ENCODE peak calls at places on chromosomes 16 and 17, in eight cellular contexts. One of them, this sample, is unnamed.
A peak's percentile ranks its signal among the peaks of the same experiment; 100 is the strongest.

GRCh38 chr17:65535777-65536572 is 25.5 kb downstream of the AXIN2 start:
- DNase-seq in AG09309: no peak
- DNase-seq in endothelial cell: no peak
- DNase-seq in IMR-90: peak; percentile 45
- DNase-seq in psoas muscle: no peak
- DNase-seq in PC-9: no peak
- DNase-seq in tibial artery: no peak
- DNase-seq in BE2C: no peak
- DNase-seq in this sample: no peak

GRCh38 chr16:11784048-11784780 is 12.8 kb downstream of the ZC3H7A start:
- DNase-seq in AG09309: no peak
- DNase-seq in endothelial cell: no peak
- DNase-seq in IMR-90: no peak
- DNase-seq in psoas muscle: no peak
- DNase-seq in PC-9: no peak
- DNase-seq in tibial artery: no peak
- DNase-seq in BE2C: no peak
- DNase-seq in this sample: no peak

GRCh38 chr16:66427871-66428681 is 981 bp downstream of the BEAN1 start:
- DNase-seq in AG09309: no peak
- DNase-seq in endothelial cell: peak; percentile 28
- DNase-seq in IMR-90: no peak
- DNase-seq in psoas muscle: no peak
- DNase-seq in PC-9: no peak
- DNase-seq in tibial artery: no peak
- DNase-seq in BE2C: no peak
- DNase-seq in this sample: no peak

GRCh38 chr16:67461600-67462278 is 19.2 kb downstream of the ATP6V0D1 start:
- DNase-seq in AG09309: no peak
- DNase-seq in endothelial cell: no peak
- DNase-seq in IMR-90: no peak
- DNase-seq in psoas muscle: peak; percentile 80
- DNase-seq in PC-9: no peak
- DNase-seq in tibial artery: no peak
- DNase-seq in BE2C: no peak
- DNase-seq in this sample: no peak

GRCh38 chr17:50841949-50842354 is 6.6 kb downstream of the WFIKKN2 start:
- DNase-seq in AG09309: no peak
- DNase-seq in endothelial cell: peak; percentile 79
- DNase-seq in IMR-90: peak; percentile 58
- DNase-seq in psoas muscle: peak; percentile 80
- DNase-seq in PC-9: peak; percentile 43
- DNase-seq in tibial artery: peak; percentile 59
- DNase-seq in BE2C: peak; percentile 82
- DNase-seq in this sample: no peak

GRCh38 chr16:75703341-75703740 is 2.1 kb upstream of the DUXB start:
- DNase-seq in AG09309: no peak
- DNase-seq in endothelial cell: no peak
- DNase-seq in IMR-90: peak; percentile 15
- DNase-seq in psoas muscle: no peak
- DNase-seq in PC-9: no peak
- DNase-seq in tibial artery: no peak
- DNase-seq in BE2C: no peak
- DNase-seq in this sample: no peak

GRCh38 chr17:7897773-7898172 is 9.2 kb downstream of the CHD3 start:
- DNase-seq in AG09309: no peak
- DNase-seq in endothelial cell: no peak
- DNase-seq in IMR-90: peak; percentile 77
- DNase-seq in psoas muscle: no peak
- DNase-seq in PC-9: no peak
- DNase-seq in tibial artery: no peak
- DNase-seq in BE2C: no peak
- DNase-seq in this sample: no peak

GRCh38 chr17:31052187-31052889 is 42.4 kb upstream of the NF1 start:
- DNase-seq in AG09309: peak; percentile 90
- DNase-seq in endothelial cell: no peak
- DNase-seq in IMR-90: peak; percentile 96
- DNase-seq in psoas muscle: peak; percentile 75
- DNase-seq in PC-9: peak; percentile 88
- DNase-seq in tibial artery: peak; percentile 74
- DNase-seq in BE2C: no peak
- DNase-seq in this sample: peak; percentile 86

GRCh38 chr17:12098568-12098967 is 77.9 kb downstream of the MAP2K4 start:
- DNase-seq in AG09309: no peak
- DNase-seq in endothelial cell: no peak
- DNase-seq in IMR-90: no peak
- DNase-seq in psoas muscle: no peak
- DNase-seq in PC-9: no peak
- DNase-seq in tibial artery: no peak
- DNase-seq in BE2C: no peak
- DNase-seq in this sample: no peak

GRCh38 chr16:58306327-58306726 is 11.5 kb upstream of the PRSS54 start:
- DNase-seq in AG09309: no peak
- DNase-seq in endothelial cell: peak; percentile 45
- DNase-seq in IMR-90: peak; percentile 24
- DNase-seq in psoas muscle: no peak
- DNase-seq in PC-9: no peak
- DNase-seq in tibial artery: no peak
- DNase-seq in BE2C: peak; percentile 53
- DNase-seq in this sample: peak; percentile 19

GRCh38 chr17:55450232-55450631 is 28.6 kb upstream of the MMD start:
- DNase-seq in AG09309: no peak
- DNase-seq in endothelial cell: no peak
- DNase-seq in IMR-90: no peak
- DNase-seq in psoas muscle: no peak
- DNase-seq in PC-9: no peak
- DNase-seq in tibial artery: no peak
- DNase-seq in BE2C: no peak
- DNase-seq in this sample: no peak

GRCh38 chr17:55443904-55444303 is 22.3 kb upstream of the MMD start:
- DNase-seq in AG09309: no peak
- DNase-seq in endothelial cell: no peak
- DNase-seq in IMR-90: no peak
- DNase-seq in psoas muscle: no peak
- DNase-seq in PC-9: no peak
- DNase-seq in tibial artery: no peak
- DNase-seq in BE2C: no peak
- DNase-seq in this sample: no peak

GRCh38 chr17:55448681-55449080 is 27.0 kb upstream of the MMD start:
- DNase-seq in AG09309: no peak
- DNase-seq in endothelial cell: no peak
- DNase-seq in IMR-90: peak; percentile 75
- DNase-seq in psoas muscle: no peak
- DNase-seq in PC-9: peak; percentile 77
- DNase-seq in tibial artery: no peak
- DNase-seq in BE2C: no peak
- DNase-seq in this sample: no peak

GRCh38 chr17:55444471-55445441 is 23.1 kb upstream of the MMD start:
- DNase-seq in AG09309: no peak
- DNase-seq in endothelial cell: no peak
- DNase-seq in IMR-90: peak; percentile 53
- DNase-seq in psoas muscle: no peak
- DNase-seq in PC-9: no peak
- DNase-seq in tibial artery: no peak
- DNase-seq in BE2C: no peak
- DNase-seq in this sample: no peak

DNA sequence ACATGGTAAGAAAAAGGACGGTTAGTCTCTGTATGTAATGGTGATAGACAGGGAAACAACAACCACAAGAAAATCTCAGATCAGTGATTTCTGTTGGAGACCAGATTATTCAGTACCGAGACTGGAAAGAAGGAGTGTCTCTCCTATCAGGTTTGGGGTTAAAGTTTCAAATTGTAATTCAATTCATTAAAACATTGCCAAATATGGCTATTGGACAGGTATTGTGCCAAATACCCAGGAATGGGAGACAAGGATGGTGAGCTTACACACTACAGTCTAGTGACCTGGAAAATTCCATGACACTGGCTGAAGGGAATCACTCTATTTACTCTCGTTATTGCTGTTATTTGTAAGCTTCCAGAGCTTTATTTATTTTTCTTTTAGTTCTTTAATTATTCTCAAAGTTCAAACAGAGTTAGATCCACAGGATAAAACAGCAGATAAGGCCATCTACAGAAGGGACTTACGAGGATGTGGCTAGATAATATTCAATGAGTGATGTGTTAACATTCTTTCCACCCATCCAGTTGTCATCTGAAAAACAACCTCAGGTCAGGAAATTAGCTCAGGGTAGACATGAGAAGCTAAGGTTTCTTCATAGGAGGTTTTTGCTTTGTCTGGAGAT is 25.1 kb upstream of the MMD start:
- DNase-seq in AG09309: no peak
- DNase-seq in endothelial cell: no peak
- DNase-seq in IMR-90: no peak
- DNase-seq in psoas muscle: no peak
- DNase-seq in PC-9: no peak
- DNase-seq in tibial artery: no peak
- DNase-seq in BE2C: no peak
- DNase-seq in this sample: no peak
- TF ChIP-seq CTCF in AG09309: no peak
- TF ChIP-seq CTCF in endothelial cell: no peak
- TF ChIP-seq CTCF in IMR-90: no peak
- TF ChIP-seq CTCF in psoas muscle: no peak
- TF ChIP-seq CTCF in PC-9: no peak
- TF ChIP-seq CTCF in tibial artery: no peak
- TF ChIP-seq CTCF in BE2C: no peak
- TF ChIP-seq CTCF in this sample: no peak

DNA sequence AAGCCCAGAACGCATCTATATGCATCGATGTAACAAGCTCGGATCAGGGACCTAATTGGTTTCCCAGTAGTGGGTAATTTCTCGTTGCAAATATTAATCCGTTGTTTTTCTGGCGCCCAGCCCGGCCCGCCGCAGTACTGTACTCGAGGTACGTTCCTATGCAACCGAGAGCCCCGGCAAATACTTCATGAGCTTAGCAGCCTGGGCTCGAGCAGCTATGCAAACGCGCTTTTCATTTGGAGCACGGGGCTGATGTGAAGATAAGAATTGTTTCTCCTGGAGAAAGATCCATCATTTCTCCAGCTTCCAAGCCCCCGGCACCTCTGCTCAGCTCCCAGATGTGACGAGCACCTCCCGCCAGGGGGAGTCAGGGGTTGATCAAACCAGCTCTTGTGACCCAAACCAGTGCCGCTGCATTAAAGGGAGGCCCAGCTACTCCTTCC is 229.8 kb downstream of the KATNIP start:
- DNase-seq in AG09309: peak; percentile 10
- DNase-seq in endothelial cell: peak; percentile 75
- DNase-seq in IMR-90: peak; percentile 46
- DNase-seq in psoas muscle: no peak
- DNase-seq in PC-9: no peak
- DNase-seq in tibial artery: peak; percentile 55
- DNase-seq in BE2C: peak; percentile 76
- DNase-seq in this sample: peak; percentile 10
- TF ChIP-seq CTCF in AG09309: peak; percentile 79
- TF ChIP-seq CTCF in endothelial cell: peak; percentile 40
- TF ChIP-seq CTCF in IMR-90: peak; percentile 53
- TF ChIP-seq CTCF in psoas muscle: no peak
- TF ChIP-seq CTCF in PC-9: no peak
- TF ChIP-seq CTCF in tibial artery: peak; percentile 6
- TF ChIP-seq CTCF in BE2C: peak; percentile 78
- TF ChIP-seq CTCF in this sample: peak; percentile 73

DNA sequence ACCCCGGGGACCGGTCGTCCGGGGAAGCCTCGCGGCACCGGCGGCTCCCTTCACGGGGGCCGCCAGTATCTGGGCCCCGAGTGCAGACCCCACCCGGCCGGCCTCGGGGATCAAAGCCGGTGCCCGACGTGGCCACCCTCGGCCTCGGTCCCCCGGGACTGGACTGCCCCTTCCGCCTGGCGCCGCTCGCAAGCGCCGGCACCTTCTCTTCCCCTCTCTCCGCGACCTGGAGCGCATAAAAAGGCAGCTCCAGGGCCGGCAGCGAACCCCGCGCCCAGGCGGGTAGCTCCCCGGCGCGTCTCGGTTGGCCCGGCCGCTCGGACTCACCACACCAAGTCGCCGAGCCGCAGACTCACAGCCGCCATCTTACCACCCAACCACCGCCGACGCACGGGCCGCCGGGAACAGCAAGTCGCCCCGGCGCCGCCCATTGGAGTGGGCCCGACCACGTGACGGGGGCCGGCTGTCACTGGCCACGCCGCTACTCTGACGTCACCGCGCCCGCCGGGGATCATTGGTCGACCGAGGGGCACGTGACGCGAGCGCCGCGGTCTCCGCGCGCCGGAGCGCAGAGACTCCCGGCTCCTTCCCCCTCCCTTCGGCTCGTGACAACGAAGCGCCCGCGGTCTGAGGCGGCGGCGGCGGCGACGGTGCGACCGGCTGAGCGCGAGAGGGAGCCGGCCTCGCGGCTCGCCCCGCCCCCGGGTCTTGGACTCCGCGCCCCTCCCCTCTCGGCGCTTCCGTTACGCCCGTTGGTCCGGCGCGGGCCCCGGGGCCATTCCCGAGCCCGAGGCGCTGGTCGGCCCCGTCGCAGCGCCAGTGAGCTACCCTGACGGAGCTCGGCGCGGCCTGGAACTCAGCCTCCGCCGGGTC is at the start of the genes GLYR1 and UBN1:
- DNase-seq in AG09309: peak; percentile 74
- DNase-seq in endothelial cell: peak; percentile 100
- DNase-seq in IMR-90: peak; percentile 95
- DNase-seq in psoas muscle: peak; percentile 100
- DNase-seq in PC-9: peak; percentile 89
- DNase-seq in tibial artery: peak; percentile 100
- DNase-seq in BE2C: peak; percentile 100
- DNase-seq in this sample: peak; percentile 88
- TF ChIP-seq CTCF in AG09309: no peak
- TF ChIP-seq CTCF in endothelial cell: no peak
- TF ChIP-seq CTCF in IMR-90: no peak
- TF ChIP-seq CTCF in psoas muscle: no peak
- TF ChIP-seq CTCF in PC-9: no peak
- TF ChIP-seq CTCF in tibial artery: no peak
- TF ChIP-seq CTCF in BE2C: no peak
- TF ChIP-seq CTCF in this sample: no peak

GRCh38 chr17:6712058-6712853 is 913 bp downstream of the SLC13A5 start:
- DNase-seq in AG09309: no peak
- DNase-seq in endothelial cell: peak; percentile 19
- DNase-seq in IMR-90: no peak
- DNase-seq in psoas muscle: no peak
- DNase-seq in PC-9: peak; percentile 58
- DNase-seq in tibial artery: no peak
- DNase-seq in BE2C: no peak
- DNase-seq in this sample: no peak

GRCh38 chr17:6708357-6708961 is 4.7 kb downstream of the SLC13A5 start:
- DNase-seq in AG09309: no peak
- DNase-seq in endothelial cell: no peak
- DNase-seq in IMR-90: no peak
- DNase-seq in psoas muscle: no peak
- DNase-seq in PC-9: no peak
- DNase-seq in tibial artery: no peak
- DNase-seq in BE2C: no peak
- DNase-seq in this sample: no peak

GRCh38 chr17:6711681-6712057 is 1.5 kb downstream of the SLC13A5 start:
- DNase-seq in AG09309: no peak
- DNase-seq in endothelial cell: no peak
- DNase-seq in IMR-90: no peak
- DNase-seq in psoas muscle: no peak
- DNase-seq in PC-9: no peak
- DNase-seq in tibial artery: no peak
- DNase-seq in BE2C: no peak
- DNase-seq in this sample: no peak

GRCh38 chr17:6711081-6711674 is 2.0 kb downstream of the SLC13A5 start:
- DNase-seq in AG09309: no peak
- DNase-seq in endothelial cell: no peak
- DNase-seq in IMR-90: no peak
- DNase-seq in psoas muscle: no peak
- DNase-seq in PC-9: no peak
- DNase-seq in tibial artery: no peak
- DNase-seq in BE2C: no peak
- DNase-seq in this sample: no peak

GRCh38 chr17:6710317-6710716 is 2.9 kb downstream of the SLC13A5 start:
- DNase-seq in AG09309: no peak
- DNase-seq in endothelial cell: no peak
- DNase-seq in IMR-90: no peak
- DNase-seq in psoas muscle: no peak
- DNase-seq in PC-9: no peak
- DNase-seq in tibial artery: no peak
- DNase-seq in BE2C: no peak
- DNase-seq in this sample: no peak
- TF ChIP-seq CTCF in AG09309: no peak
- TF ChIP-seq CTCF in endothelial cell: no peak
- TF ChIP-seq CTCF in IMR-90: peak; percentile 4
- TF ChIP-seq CTCF in psoas muscle: no peak
- TF ChIP-seq CTCF in PC-9: no peak
- TF ChIP-seq CTCF in tibial artery: no peak
- TF ChIP-seq CTCF in BE2C: peak; percentile 10
- TF ChIP-seq CTCF in this sample: no peak

This sample was measured in AG09319.